ENCODE peak calls at places on chromosomes 1 and 21, in seven cellular contexts. J is MM.1S; P is fibroblast of lung; T is cardiac fibroblast; G is A673; Q is kidney epithelial cell; Y is activated effector memory CD4-positive, alpha-beta T cell treated with Interleukin-2 at 50 U/mL for 16 hours. N is an unnamed sample.

GRCh38 chr1:43056981-43057391 is 98.3 kb upstream of the SLC2A1 start:
- DNase-seq in J (no peak), P (no peak), T (peak), G (no peak), Q (no peak), Y (no peak), N (no peak)

GRCh38 chr1:170910273-170910672 is 25.1 kb upstream of the MROH9 start:
- DNase-seq in J (no peak), P (peak), T (peak), G (no peak), Q (no peak), Y (no peak), N (no peak)

GRCh38 chr1:204127597-204128242 is 24.1 kb downstream of the ETNK2 start:
- DNase-seq in J (peak), P (peak), T (peak), G (peak), Q (no peak), Y (no peak), N (peak)

GRCh38 chr1:22919341-22920025 is 53.2 kb downstream of the LACTBL1 start:
- DNase-seq in J (no peak), P (peak), T (no peak), G (no peak), Q (no peak), Y (no peak), N (no peak)

GRCh38 chr1:178633068-178633467 is 92.0 kb upstream of the RALGPS2 start:
- DNase-seq in J (no peak), P (peak), T (no peak), G (no peak), Q (peak), Y (no peak), N (no peak)

GRCh38 chr1:96710708-96711477 is 10.7 kb upstream of the PTBP2 start:
- DNase-seq in J (no peak), P (peak), T (no peak), G (no peak), Q (no peak), Y (no peak), N (no peak)

GRCh38 chr21:33402011-33402979 is 918 bp upstream of the IFNGR2 start:
- DNase-seq in J (no peak), P (peak), T (peak), G (peak), Q (no peak), Y (no peak), N (peak)

GRCh38 chr1:221567859-221568507 is 173.9 kb downstream of the DUSP10 start:
- DNase-seq in J (no peak), P (no peak), T (no peak), G (no peak), Q (no peak), Y (no peak), N (no peak)

GRCh38 chr21:28908351-28908750 is 84.3 kb downstream of the LTN1 start:
- DNase-seq in J (no peak), P (no peak), T (no peak), G (no peak), Q (no peak), Y (no peak), N (no peak)

GRCh38 chr1:27940870-27941269 is 6.1 kb downstream of the SMPDL3B start:
- DNase-seq in J (no peak), P (no peak), T (no peak), G (no peak), Q (no peak), Y (no peak), N (no peak)